ENCODE peak calls at places on chromosomes 13 and 19, in ten cellular contexts. Z is ACHN; P is stimulated activated CD4-positive, alpha-beta T cell treated with anti-CD3 and anti-CD28 coated beads, TNF-alpha, amount 100 ng/mL, for 4 hours; F is T follicular helper cell; R is activated T-cell treated with anti-CD3 and anti-CD28 coated beads, Interleukin-2, amount 50 U/mL, for 72 hours; X is iris pigment epithelial cell; E is effector CD4-positive, alpha-beta T cell; N is activated T-helper 1 cell treated with Interleukin-2 at 50 U/mL for 16 hours; W is LHCN-M2; B is testis. J is an unnamed sample.

GRCh38 chr19:35533822-35534521 is 716 bp downstream of the GAPDHS start:
- DNase-seq in Z (no peak), P (no peak), F (peak), R (peak), X (peak), E (no peak), N (no peak), W (no peak), B (peak), J (no peak)

GRCh38 chr19:47353307-47353712 is 4.2 kb downstream of the DHX34 start:
- DNase-seq in Z (no peak), P (no peak), F (no peak), R (no peak), X (no peak), E (no peak), N (no peak), W (no peak), B (no peak), J (no peak)

GRCh38 chr19:46913852-46914430 is 53.1 kb downstream of the ARHGAP35 start:
- DNase-seq in Z (peak), P (no peak), F (no peak), R (no peak), X (peak), E (no peak), N (no peak), W (no peak), B (no peak), J (no peak)

GRCh38 chr19:48489608-48490216 is 20.5 kb downstream of the CYTH2 start:
- DNase-seq in Z (peak), P (peak), F (peak), R (peak), X (peak), E (peak), N (peak), W (peak), B (peak), J (peak)

GRCh38 chr19:18496980-18497256 is 25.0 kb downstream of the ELL start:
- DNase-seq in Z (no peak), P (no peak), F (no peak), R (no peak), X (no peak), E (no peak), N (no peak), W (no peak), B (no peak), J (no peak)

GRCh38 chr13:26743971-26744370 is 16.6 kb downstream of the GPR12 start:
- DNase-seq in Z (no peak), P (no peak), F (no peak), R (no peak), X (no peak), E (no peak), N (no peak), W (no peak), B (no peak), J (no peak)

GRCh38 chr13:44084146-44084545 is 204.4 kb downstream of the LACC1 start:
- DNase-seq in Z (no peak), P (no peak), F (no peak), R (no peak), X (no peak), E (no peak), N (no peak), W (no peak), B (no peak), J (no peak)

GRCh38 chr19:15252398-15253018 is 20.3 kb upstream of the EPHX3 start:
- DNase-seq in Z (peak), P (no peak), F (no peak), R (no peak), X (peak), E (no peak), N (no peak), W (peak), B (no peak), J (no peak)

GRCh38 chr19:40776364-40776763 is 1.0 kb downstream of the MIA start:
- DNase-seq in Z (no peak), P (no peak), F (no peak), R (no peak), X (no peak), E (no peak), N (no peak), W (no peak), B (no peak), J (no peak)

GRCh38 chr19:48475369-48476068 is 6.3 kb downstream of the CYTH2 start:
- DNase-seq in Z (no peak), P (no peak), F (no peak), R (no peak), X (no peak), E (no peak), N (no peak), W (no peak), B (no peak), J (peak)

GRCh38 chr19:1132625-1133383 is 29.0 kb downstream of the GPX4 start:
- DNase-seq in Z (no peak), P (peak), F (no peak), R (peak), X (no peak), E (no peak), N (no peak), W (no peak), B (no peak), J (peak)

GRCh38 chr19:48548253-48548911 is 3.6 kb upstream of the SULT2B1 start:
- DNase-seq in Z (no peak), P (no peak), F (no peak), R (no peak), X (no peak), E (no peak), N (no peak), W (no peak), B (no peak), J (no peak)

GRCh38 chr19:38718747-38719543 is 25.3 kb downstream of the CAPN12 start:
- DNase-seq in Z (no peak), P (no peak), F (no peak), R (no peak), X (no peak), E (no peak), N (no peak), W (peak), B (no peak), J (no peak)

GRCh38 chr13:86464193-86464592 is 665.0 kb upstream of the SLITRK6 start:
- DNase-seq in Z (peak), P (no peak), F (no peak), R (no peak), X (no peak), E (no peak), N (no peak), W (no peak), B (no peak), J (no peak)

GRCh38 chr19:32880607-32881006 is 11.0 kb upstream of the SLC7A9 start:
- DNase-seq in Z (no peak), P (no peak), F (no peak), R (no peak), X (no peak), E (no peak), N (no peak), W (no peak), B (no peak), J (no peak)

GRCh38 chr13:39655041-39655568 is 357 bp upstream of the COG6 start:
- DNase-seq in Z (peak), P (no peak), F (no peak), R (peak), X (peak), E (no peak), N (no peak), W (no peak), B (peak), J (no peak)

GRCh38 chr13:24671367-24672117 is 8.7 kb upstream of the ATP12A start:
- DNase-seq in Z (peak), P (no peak), F (no peak), R (no peak), X (peak), E (no peak), N (no peak), W (peak), B (peak), J (peak)

GRCh38 chr13:50241479-50241878 is 226.2 kb downstream of the KCNRG start:
- DNase-seq in Z (no peak), P (no peak), F (no peak), R (no peak), X (peak), E (no peak), N (no peak), W (no peak), B (no peak), J (no peak)

GRCh38 chr19:3606690-3607289 is at the start of gene TBXA2R:
- DNase-seq in Z (peak), P (peak), F (peak), R (peak), X (peak), E (peak), N (no peak), W (peak), B (peak), J (peak)

GRCh38 chr13:107466326-107466725 is 749.0 kb downstream of the LIG4 start:
- DNase-seq in Z (peak), P (no peak), F (no peak), R (no peak), X (peak), E (no peak), N (no peak), W (no peak), B (no peak), J (no peak)

GRCh38 chr13:51844862-51845573 is at the start of gene TMEM272:
- DNase-seq in Z (peak), P (no peak), F (peak), R (peak), X (peak), E (peak), N (no peak), W (peak), B (peak), J (peak)